ENCODE peak calls at places on chromosomes 4 and X, in seven cellular contexts. R is activated CD8-positive, alpha-beta memory T cell treated with anti-CD3 and anti-CD28 coated beads, Interleukin-2, amount 10 ng/mL, durations not matched to agents 7 days and 5 days; C is astrocyte of the spinal cord; N is activated CD4-positive, alpha-beta T cell treated with anti-CD3 and anti-CD28 coated beads for 24 hours; G is COLO829; S is B cell; P is head of caudate nucleus. D is an unnamed sample.

GRCh38 chrX:3232262-3232950 is 114.0 kb downstream of the MXRA5 start:
- DNase-seq in R (no peak), C (peak; percentile 60), N (no peak), G (no peak), S (no peak), P (no peak), D (no peak)

GRCh38 chr4:121253961-121254360 is 89.8 kb upstream of the TNIP3 start:
- DNase-seq in R (peak; percentile 60), C (no peak), N (no peak), G (no peak), S (no peak), P (no peak), D (no peak)

GRCh38 chr4:93832097-93832496 is 3.5 kb downstream of the ATOH1 start:
- DNase-seq in R (no peak), C (no peak), N (no peak), G (no peak), S (no peak), P (no peak), D (no peak)

GRCh38 chrX:153502131-153502530 is 7.4 kb downstream of the BGN start:
- DNase-seq in R (no peak), C (no peak), N (no peak), G (no peak), S (no peak), P (no peak), D (no peak)

GRCh38 chr4:89056292-89056952 is 563 bp downstream of the FAM13A start:
- DNase-seq in R (no peak), C (peak; percentile 11), N (no peak), G (peak; percentile 24), S (no peak), P (no peak), D (no peak)

GRCh38 chr4:65943076-65943475 is 272.8 kb upstream of the EPHA5 start:
- DNase-seq in R (no peak), C (peak; percentile 81), N (no peak), G (peak; percentile 39), S (no peak), P (no peak), D (no peak)

GRCh38 chrX:119481218-119481875 is 13.1 kb downstream of the SLC25A5 start:
- DNase-seq in R (no peak), C (no peak), N (no peak), G (no peak), S (no peak), P (no peak), D (no peak)

GRCh38 chrX:120271218-120271617 is 20.6 kb downstream of the ZBTB33 start:
- DNase-seq in R (no peak), C (no peak), N (no peak), G (no peak), S (no peak), P (no peak), D (no peak)

GRCh38 chr4:121789960-121790829 is 10.9 kb upstream of the EXOSC9 start:
- DNase-seq in R (no peak), C (peak; percentile 83), N (no peak), G (peak; percentile 80), S (no peak), P (no peak), D (no peak)

GRCh38 chr4:177214935-177215334 is 94.7 kb upstream of the NEIL3 start:
- DNase-seq in R (no peak), C (no peak), N (no peak), G (no peak), S (no peak), P (no peak), D (no peak)

D was measured in germinal center.